ENCODE peak calls at places on chromosomes 3 and 15, in ten cellular contexts. W is H9, G is IMR-90, U is Karpas-422, K is A549, I is H1, X is mesendoderm, Y is mammary epithelial cell, H is hepatocyte, N is HCT116. V is an unnamed sample.

GRCh38 chr3:153768559-153769469 is 352.4 kb upstream of the ARHGEF26 start:
- DNase-seq in I (peak), K (peak), U (peak), N (peak), G (peak), H (peak), Y (peak), W (peak), X (peak), V (peak)

GRCh38 chr3:177420643-177421042 is 223.4 kb upstream of the TBL1XR1 start:
- DNase-seq in X (no peak), Y (no peak), W (no peak), G (peak), U (no peak), I (no peak), N (no peak), K (peak), H (no peak), V (no peak)

GRCh38 chr3:170274641-170275040 is 52.4 kb downstream of the PRKCI start:
- DNase-seq in X (no peak), I (no peak), G (peak), K (no peak), U (no peak), H (no peak), W (no peak), Y (no peak), N (no peak), V (no peak)

GRCh38 chr15:51382787-51383186 is 41.3 kb downstream of the GLDN start:
- DNase-seq in N (peak), K (peak), G (peak), U (peak), W (peak), I (peak), H (peak), Y (peak), X (peak), V (peak)

GRCh38 chr3:141426404-141427034 is 58.2 kb downstream of the ZBTB38 start:
- DNase-seq in I (no peak), X (peak), U (no peak), N (no peak), K (peak), Y (no peak), G (peak), H (peak), W (no peak), V (no peak)

GRCh38 chr3:140736863-140737460 is 59.1 kb downstream of the TRIM42 start:
- DNase-seq in U (peak), I (peak), G (no peak), N (no peak), Y (peak), K (peak), X (peak), W (peak), H (peak), V (peak)

GRCh38 chr3:13146643-13147143 is 73.5 kb upstream of the IQSEC1 start:
- DNase-seq in K (no peak), Y (no peak), X (no peak), G (no peak), H (no peak), U (no peak), I (no peak), W (no peak), N (no peak), V (no peak)

GRCh38 chr15:88918738-88919137 is 5.6 kb upstream of the MFGE8 start:
- DNase-seq in W (no peak), I (peak), X (no peak), H (peak), N (peak), G (peak), U (no peak), Y (peak), K (peak), V (no peak)

GRCh38 chr3:134652886-134653630 is 2.2 kb upstream of the KY start:
- DNase-seq in W (no peak), I (peak), Y (no peak), G (no peak), K (no peak), U (no peak), H (no peak), N (no peak), X (no peak), V (no peak)

GRCh38 chr3:195892105-195892354 is 16.3 kb downstream of the TNK2 start:
- DNase-seq in U (no peak), H (no peak), K (no peak), N (no peak), I (no peak), Y (no peak), X (no peak), G (no peak), W (no peak), V (no peak)

GRCh38 chr15:47577476-47577875 is 139.8 kb upstream of the SEMA6D start:
- DNase-seq in N (no peak), K (no peak), H (no peak), W (no peak), Y (no peak), U (no peak), X (no peak), G (no peak), I (no peak), V (no peak)

GRCh38 chr15:69034352-69034751 is 19.9 kb downstream of the NOX5 start:
- DNase-seq in I (no peak), H (no peak), W (no peak), Y (peak), N (no peak), U (no peak), G (peak), X (no peak), K (no peak), V (no peak)

GRCh38 chr15:41493205-41493901 is at the start of gene ITPKA:
- DNase-seq in G (peak), I (peak), H (peak), U (peak), N (no peak), Y (peak), K (peak), W (peak), X (peak), V (peak)

GRCh38 chr3:30626443-30627181 is 20.2 kb downstream of the TGFBR2 start:
- DNase-seq in W (no peak), N (peak), I (no peak), K (peak), U (no peak), X (peak), G (peak), Y (peak), H (no peak), V (no peak)

GRCh38 chr3:25854214-25854613 is 64.3 kb downstream of the OXSM start:
- DNase-seq in X (no peak), H (no peak), G (peak), K (peak), N (no peak), U (no peak), Y (no peak), I (no peak), W (no peak), V (no peak)

GRCh38 chr3:191378142-191378541 is 47.8 kb upstream of the UTS2B start:
- DNase-seq in Y (peak), K (no peak), U (no peak), N (no peak), I (no peak), G (no peak), W (no peak), X (no peak), H (no peak), V (no peak)

GRCh38 chr3:136734382-136735070 is 17.7 kb downstream of the STAG1 start:
- DNase-seq in N (no peak), Y (no peak), W (no peak), K (no peak), G (no peak), X (peak), U (no peak), I (no peak), H (no peak), V (no peak)

GRCh38 chr3:115615451-115615850 is 7.9 kb upstream of the GAP43 start:
- DNase-seq in W (no peak), N (no peak), X (no peak), G (no peak), H (no peak), K (no peak), U (no peak), Y (no peak), I (no peak), V (no peak)

GRCh38 chr3:126402178-126402577 is 7.5 kb downstream of the CFAP100 start:
- DNase-seq in U (no peak), G (no peak), W (no peak), K (no peak), N (no peak), X (no peak), H (no peak), I (no peak), Y (no peak), V (no peak)

GRCh38 chr15:73399163-73399562 is 30.4 kb upstream of the HCN4 start:
- DNase-seq in X (no peak), N (no peak), U (no peak), H (no peak), I (no peak), K (no peak), G (no peak), Y (no peak), W (no peak), V (no peak)

GRCh38 chr3:189146842-189147241 is 24.9 kb upstream of the TPRG1 start:
- DNase-seq in W (no peak), G (no peak), N (no peak), I (no peak), H (no peak), K (peak), U (no peak), X (peak), Y (peak), V (no peak)

GRCh38 chr3:127560051-127560787 is 30.3 kb downstream of the TPRA1 start:
- DNase-seq in I (no peak), W (no peak), Y (no peak), N (peak), H (no peak), K (peak), U (peak), X (no peak), G (no peak), V (no peak)

GRCh38 chr15:75891895-75892294 is 11.8 kb upstream of the FBXO22 start:
- DNase-seq in X (no peak), N (no peak), U (no peak), I (no peak), G (peak), W (no peak), K (peak), Y (peak), H (peak), V (no peak)

GRCh38 chr15:85479071-85479647 is 98.8 kb downstream of the AKAP13 start:
- DNase-seq in K (no peak), W (no peak), I (no peak), X (peak), Y (peak), G (peak), H (no peak), U (no peak), N (no peak), V (no peak)

GRCh38 chr15:83890584-83890983 is 236.7 kb downstream of the ADAMTSL3 start:
- DNase-seq in N (no peak), K (no peak), U (no peak), Y (peak), X (no peak), H (no peak), W (no peak), I (no peak), G (no peak), V (no peak)

GRCh38 chr3:53169045-53169831 is 8.2 kb downstream of the PRKCD start:
- DNase-seq in G (no peak), N (no peak), Y (peak), H (no peak), I (no peak), U (peak), X (peak), W (peak), K (no peak), V (no peak)

GRCh38 chr3:37862219-37862711 is 585 bp downstream of the CTDSPL start:
- DNase-seq in N (no peak), G (peak), W (peak), U (no peak), K (peak), X (peak), H (peak), Y (no peak), I (peak), V (peak)

GRCh38 chr15:88262064-88262463 is 5.5 kb upstream of the NTRK3 start:
- DNase-seq in I (no peak), Y (no peak), G (no peak), K (peak), U (no peak), X (peak), N (no peak), W (peak), H (no peak), V (no peak)

GRCh38 chr15:77035584-77035983 is 35.3 kb downstream of the TSPAN3 start:
- DNase-seq in N (no peak), Y (no peak), I (no peak), W (peak), U (no peak), G (no peak), X (no peak), H (peak), K (no peak), V (no peak)

DNA sequence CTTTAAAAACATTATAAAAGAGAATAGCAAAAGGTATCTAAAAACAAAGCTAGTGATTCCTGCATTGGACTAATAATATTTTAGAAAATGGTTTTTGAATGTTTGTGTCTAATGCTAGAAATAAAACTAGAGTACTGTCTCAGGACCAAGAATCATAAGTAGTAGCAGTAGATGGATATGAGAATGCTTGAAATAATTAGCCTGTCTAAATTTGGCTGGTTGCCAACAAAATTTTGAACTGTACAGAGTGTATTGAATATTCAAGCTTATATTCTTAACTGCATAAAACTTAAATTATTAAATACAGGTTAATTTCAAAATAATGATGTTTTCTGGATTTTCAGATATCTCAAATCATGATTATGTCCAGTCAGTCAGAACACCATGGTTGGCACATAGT is 14.0 kb downstream of the ABHD5 start:
- DNase-seq in W (no peak), I (no peak), U (no peak), X (no peak), N (no peak), K (no peak), G (no peak), Y (no peak), H (no peak), V (no peak)
- H3K4me2 ChIP-seq in W (no peak), I (no peak), U (no peak), X (no peak), N (no peak), K (no peak), G (no peak), Y (no peak), H (no peak), V (no peak)

DNA sequence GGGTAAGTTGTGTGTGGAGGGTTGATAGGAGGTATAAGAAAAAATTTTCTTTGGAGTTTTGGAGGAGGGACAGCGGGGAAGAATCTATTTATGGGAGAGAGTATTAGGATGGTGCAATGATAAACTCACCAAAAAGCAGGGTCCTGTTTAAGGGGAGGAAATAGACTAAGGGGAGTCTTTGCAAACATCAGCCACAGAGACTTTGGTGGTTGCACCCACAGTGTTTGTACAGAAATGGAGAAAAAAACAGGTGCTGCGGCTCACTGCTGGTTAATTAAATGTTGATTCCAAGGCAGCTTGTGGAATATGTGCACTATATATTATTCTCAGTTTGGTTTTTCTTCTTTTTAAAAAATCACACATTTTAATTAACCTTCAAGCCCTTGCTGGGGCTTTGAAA is 182.1 kb downstream of the NECTIN3 start:
- DNase-seq in N (no peak), K (no peak), Y (no peak), U (no peak), G (no peak), I (no peak), X (no peak), W (no peak), H (no peak), V (no peak)
- H3K4me2 ChIP-seq in N (no peak), K (no peak), Y (no peak), U (no peak), G (no peak), I (no peak), X (no peak), W (no peak), H (no peak), V (no peak)

DNA sequence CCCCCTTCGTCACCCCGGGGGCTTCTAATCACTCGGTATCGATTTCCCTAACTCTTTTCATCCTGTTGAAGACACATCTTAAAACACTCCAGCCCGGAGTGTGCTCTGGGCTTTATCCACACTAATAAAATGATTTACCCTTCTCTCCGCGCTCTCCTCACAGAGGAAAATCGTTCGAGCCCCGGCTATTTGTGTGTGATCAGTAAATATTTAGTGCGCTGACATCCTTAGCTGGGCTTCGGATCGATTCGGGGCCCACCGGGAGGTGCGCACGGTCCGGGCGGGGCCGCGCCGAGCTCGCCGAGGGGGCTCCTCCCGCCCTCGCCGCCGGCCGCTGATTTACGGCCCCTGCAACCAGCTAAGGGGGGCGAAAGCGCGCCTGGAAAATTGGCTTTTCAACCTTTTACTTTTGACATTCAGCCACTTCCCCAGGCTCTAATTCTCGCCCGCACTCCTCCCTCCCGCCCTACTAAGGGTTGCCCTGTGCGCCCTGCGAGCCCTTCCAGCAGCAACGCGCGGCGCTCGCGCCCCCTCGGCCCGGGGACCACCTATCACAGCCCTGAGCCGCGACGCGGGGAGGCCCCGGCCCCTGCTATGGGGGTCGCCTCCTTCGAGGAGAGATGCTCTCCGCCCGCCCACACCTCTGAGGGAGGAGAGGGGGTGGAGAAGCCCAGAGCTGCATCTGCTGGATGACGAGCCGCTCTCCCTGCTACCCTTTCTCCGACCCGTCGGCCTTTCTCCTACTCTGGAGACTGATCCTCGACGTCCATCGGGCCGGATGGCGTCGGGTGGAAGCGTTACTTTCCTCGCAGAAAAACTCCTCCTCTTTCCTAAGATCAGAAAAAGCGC is 7.9 kb upstream of the NR2F2 start:
- DNase-seq in K (no peak), X (peak), U (no peak), G (no peak), H (peak), N (no peak), I (peak), W (peak), Y (no peak), V (peak)
- H3K4me2 ChIP-seq in K (peak), X (peak), U (no peak), G (peak), H (peak), N (no peak), I (peak), W (peak), Y (peak), V (peak)

DNA sequence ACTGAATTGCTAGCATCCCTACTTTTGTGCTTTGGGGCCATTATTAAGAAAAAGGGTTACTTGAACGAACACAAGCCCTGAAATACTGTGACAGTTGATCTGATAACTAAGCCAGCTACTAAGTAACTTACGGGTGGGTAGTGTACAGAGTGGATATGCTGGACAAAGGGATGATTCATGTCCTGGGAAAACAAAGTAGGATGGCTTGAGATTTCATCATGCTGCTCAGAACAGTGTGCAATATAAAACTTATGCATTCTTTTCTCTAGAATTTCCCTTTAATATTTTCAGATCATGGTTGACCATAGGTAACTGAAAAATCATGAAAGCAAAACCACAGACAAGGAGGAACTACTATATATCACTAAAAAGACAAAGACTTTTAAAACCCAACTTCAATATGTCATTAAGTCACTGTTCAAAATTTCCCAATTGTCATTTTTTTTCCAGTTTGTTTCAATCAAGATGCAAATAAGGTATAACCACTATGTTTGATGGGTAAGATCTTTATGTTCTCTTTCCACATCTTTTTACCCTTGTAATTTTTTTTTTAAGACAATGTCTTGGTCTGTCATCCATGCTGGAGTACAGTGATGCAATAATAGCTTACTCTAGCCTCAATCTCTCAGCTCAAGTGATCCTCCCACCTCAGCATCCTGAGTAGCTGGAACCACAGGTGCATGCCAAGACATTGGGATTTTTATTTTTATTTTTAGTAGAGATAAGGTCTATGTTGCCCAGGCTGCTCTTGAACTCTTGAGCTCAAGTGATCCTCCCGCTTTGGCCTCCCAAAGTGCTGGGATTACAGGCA is 67.7 kb downstream of the IFT80 start:
- DNase-seq in I (no peak), Y (peak), N (peak), X (no peak), K (peak), G (peak), H (peak), U (no peak), W (no peak), V (no peak)
- H3K4me2 ChIP-seq in I (no peak), Y (peak), N (no peak), X (no peak), K (peak), G (no peak), H (no peak), U (no peak), W (no peak), V (no peak)

GRCh38 chr3:142998439-142998838 is 2.9 kb upstream of the U2SURP start:
- DNase-seq in U (no peak), H (no peak), N (no peak), I (no peak), K (no peak), G (peak), W (no peak), Y (no peak), X (no peak), V (no peak)

GRCh38 chr3:142990706-142991105 is 10.7 kb upstream of the U2SURP start:
- DNase-seq in G (no peak), X (no peak), K (no peak), U (no peak), H (no peak), N (no peak), Y (no peak), W (no peak), I (no peak), V (no peak)

GRCh38 chr3:142997330-142997729 is 4.0 kb upstream of the U2SURP start:
- DNase-seq in H (no peak), I (no peak), U (no peak), Y (no peak), N (no peak), X (no peak), K (no peak), W (no peak), G (no peak), V (no peak)

GRCh38 chr3:142992323-142992722 is 9.0 kb upstream of the U2SURP start:
- DNase-seq in G (no peak), N (no peak), W (no peak), U (no peak), H (no peak), Y (no peak), X (no peak), I (no peak), K (no peak), V (no peak)

DNA sequence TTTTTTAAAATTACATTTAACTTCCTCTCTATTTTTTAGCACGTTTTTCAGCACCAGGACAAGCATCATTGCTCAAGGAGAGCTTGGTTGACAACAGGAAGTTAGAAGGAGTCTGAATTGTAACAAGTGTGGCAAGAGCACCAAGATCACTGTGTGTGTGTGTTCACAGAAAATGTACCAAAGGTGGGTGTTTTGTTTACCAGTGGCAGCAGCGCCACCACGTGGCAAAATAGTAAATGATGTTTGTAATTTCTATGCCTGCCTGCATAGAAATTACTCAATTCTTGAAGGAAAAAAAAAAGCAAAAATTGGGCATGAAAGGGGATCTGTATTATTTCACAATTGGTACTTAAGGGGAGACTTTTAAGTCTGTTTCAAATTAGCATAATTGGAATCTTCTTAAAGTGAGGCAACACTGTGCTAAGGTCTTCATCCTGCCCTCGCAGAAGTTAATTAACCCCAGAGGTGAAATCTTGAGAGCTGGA is 7.4 kb upstream of the U2SURP start:
- DNase-seq in G (peak), Y (peak), W (peak), X (peak), H (peak), K (peak), U (peak), N (peak), I (peak), V (peak)
- H3K4me2 ChIP-seq in G (no peak), Y (no peak), W (no peak), X (no peak), H (no peak), K (no peak), U (no peak), N (no peak), I (no peak), V (no peak)